ENCODE peak calls at places on chromosomes 12 and 14, in four cellular contexts. One of them, this sample, is unnamed.

GRCh38 chr14:104148433-104149277 is 10.3 kb downstream of the KIF26A start:
- DNase-seq in hepatocyte: no peak
- DNase-seq in K562: no peak
- DNase-seq in cardiac fibroblast: no peak
- DNase-seq in this sample: no peak

GRCh38 chr12:68960162-68960501 is 27.2 kb upstream of the CPM start:
- DNase-seq in cardiac fibroblast: peak; percentile 67
- DNase-seq in hepatocyte: no peak
- DNase-seq in K562: no peak
- DNase-seq in this sample: no peak

GRCh38 chr12:49507139-49507538 is 31.7 kb upstream of the KCNH3 start:
- DNase-seq in K562: no peak
- DNase-seq in cardiac fibroblast: peak; percentile 93
- DNase-seq in hepatocyte: no peak
- DNase-seq in this sample: no peak

GRCh38 chr12:115337693-115338543 is 653.9 kb upstream of the TBX3 start:
- DNase-seq in cardiac fibroblast: peak; percentile 80
- DNase-seq in K562: peak; percentile 2
- DNase-seq in hepatocyte: peak; percentile 62
- DNase-seq in this sample: no peak

GRCh38 chr14:28751467-28752058 is 15.0 kb upstream of the FOXG1 start:
- DNase-seq in K562: peak; percentile 66
- DNase-seq in hepatocyte: peak; percentile 80
- DNase-seq in cardiac fibroblast: peak; percentile 71
- DNase-seq in this sample: no peak

GRCh38 chr12:115972241-115972640 is 305.3 kb downstream of the MED13L start:
- DNase-seq in K562: no peak
- DNase-seq in hepatocyte: no peak
- DNase-seq in cardiac fibroblast: no peak
- DNase-seq in this sample: no peak

GRCh38 chr14:103692159-103692558 is 23.1 kb downstream of the XRCC3 start:
- DNase-seq in K562: no peak
- DNase-seq in hepatocyte: no peak
- DNase-seq in cardiac fibroblast: no peak
- DNase-seq in this sample: no peak

GRCh38 chr12:10179871-10180270 is 1.0 kb downstream of the TMEM52B start:
- DNase-seq in K562: no peak
- DNase-seq in cardiac fibroblast: no peak
- DNase-seq in hepatocyte: no peak
- DNase-seq in this sample: no peak

GRCh38 chr12:100504820-100505219 is 31.2 kb downstream of the NR1H4 start:
- DNase-seq in cardiac fibroblast: no peak
- DNase-seq in K562: no peak
- DNase-seq in hepatocyte: peak; percentile 63
- DNase-seq in this sample: no peak

GRCh38 chr12:98332626-98333025 is 182.8 kb upstream of the TMPO start:
- DNase-seq in hepatocyte: no peak
- DNase-seq in K562: no peak
- DNase-seq in cardiac fibroblast: no peak
- DNase-seq in this sample: no peak

GRCh38 chr14:38992067-38992835 is 110.8 kb downstream of the SEC23A start:
- DNase-seq in cardiac fibroblast: peak; percentile 27
- DNase-seq in hepatocyte: no peak
- DNase-seq in K562: no peak
- DNase-seq in this sample: no peak

GRCh38 chr14:29548948-29549370 is 378.7 kb downstream of the PRKD1 start:
- DNase-seq in K562: peak; percentile 59
- DNase-seq in hepatocyte: peak; percentile 69
- DNase-seq in cardiac fibroblast: peak; percentile 84
- DNase-seq in this sample: peak; percentile 16

GRCh38 chr12:22234561-22234960 is 99.9 kb downstream of the ST8SIA1 start:
- DNase-seq in K562: no peak
- DNase-seq in cardiac fibroblast: peak; percentile 46
- DNase-seq in hepatocyte: no peak
- DNase-seq in this sample: no peak

GRCh38 chr14:49653508-49653907 is 18.5 kb upstream of the DNAAF2 start:
- DNase-seq in cardiac fibroblast: no peak
- DNase-seq in hepatocyte: no peak
- DNase-seq in K562: no peak
- DNase-seq in this sample: no peak

GRCh38 chr14:49860988-49861387 is 8.4 kb upstream of the NEMF start:
- DNase-seq in hepatocyte: no peak
- DNase-seq in cardiac fibroblast: no peak
- DNase-seq in K562: no peak
- DNase-seq in this sample: no peak

GRCh38 chr12:66269757-66270383 is 32.4 kb upstream of the HELB start:
- DNase-seq in cardiac fibroblast: peak; percentile 72
- DNase-seq in hepatocyte: peak; percentile 60
- DNase-seq in K562: peak; percentile 36
- DNase-seq in this sample: no peak

GRCh38 chr14:86055512-86055911 is 525.6 kb downstream of the FLRT2 start:
- DNase-seq in K562: no peak
- DNase-seq in cardiac fibroblast: peak; percentile 3
- DNase-seq in hepatocyte: no peak
- DNase-seq in this sample: no peak
- TF ChIP-seq CTCF in K562: no peak
- TF ChIP-seq CTCF in cardiac fibroblast: no peak
- TF ChIP-seq CTCF in hepatocyte: peak; percentile 13
- TF ChIP-seq CTCF in this sample: peak; percentile 35

GRCh38 chr12:113396828-113397496 is 6.7 kb downstream of the SDS start:
- DNase-seq in hepatocyte: no peak
- DNase-seq in cardiac fibroblast: no peak
- DNase-seq in K562: no peak
- DNase-seq in this sample: no peak

GRCh38 chr12:113396200-113396599 is 7.5 kb downstream of the SDS start:
- DNase-seq in hepatocyte: no peak
- DNase-seq in K562: no peak
- DNase-seq in cardiac fibroblast: no peak
- DNase-seq in this sample: no peak

GRCh38 chr12:113397497-113398197 is 6.0 kb downstream of the SDS start:
- DNase-seq in cardiac fibroblast: no peak
- DNase-seq in hepatocyte: no peak
- DNase-seq in K562: no peak
- DNase-seq in this sample: no peak

GRCh38 chr12:113392988-113393579 is 10.6 kb downstream of the SDS start:
- DNase-seq in cardiac fibroblast: peak; percentile 31
- DNase-seq in hepatocyte: no peak
- DNase-seq in K562: peak; percentile 89
- DNase-seq in this sample: no peak

DNA sequence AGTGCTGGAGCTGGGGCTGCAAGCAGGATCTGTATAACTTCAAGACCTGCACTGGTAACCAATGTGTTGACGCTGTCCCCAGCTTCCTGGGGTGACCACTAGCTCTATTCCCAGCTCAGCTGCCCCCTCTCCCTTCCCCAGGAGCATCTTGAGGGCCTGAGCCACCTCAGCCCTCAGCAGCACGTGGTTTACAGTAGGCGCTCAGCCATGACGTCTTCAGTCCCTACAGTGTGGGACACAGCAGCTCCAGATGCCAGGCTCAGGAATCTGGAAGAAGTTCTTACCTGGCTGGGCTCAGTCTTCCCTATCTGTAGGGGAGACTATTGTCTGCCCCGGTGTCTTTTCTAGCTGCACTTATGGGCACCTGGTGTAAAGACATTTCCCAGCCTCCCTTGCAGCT is 8.6 kb downstream of the SDS start:
- DNase-seq in K562: no peak
- DNase-seq in cardiac fibroblast: no peak
- DNase-seq in hepatocyte: no peak
- DNase-seq in this sample: no peak
- TF ChIP-seq CTCF in K562: no peak
- TF ChIP-seq CTCF in cardiac fibroblast: no peak
- TF ChIP-seq CTCF in hepatocyte: no peak
- TF ChIP-seq CTCF in this sample: no peak

GRCh38 chr12:122988612-122989442 is 8.3 kb downstream of the ARL6IP4 start:
- DNase-seq in cardiac fibroblast: no peak
- DNase-seq in K562: no peak
- DNase-seq in hepatocyte: no peak
- DNase-seq in this sample: no peak
- TF ChIP-seq CTCF in cardiac fibroblast: no peak
- TF ChIP-seq CTCF in K562: no peak
- TF ChIP-seq CTCF in hepatocyte: no peak
- TF ChIP-seq CTCF in this sample: no peak

DNA sequence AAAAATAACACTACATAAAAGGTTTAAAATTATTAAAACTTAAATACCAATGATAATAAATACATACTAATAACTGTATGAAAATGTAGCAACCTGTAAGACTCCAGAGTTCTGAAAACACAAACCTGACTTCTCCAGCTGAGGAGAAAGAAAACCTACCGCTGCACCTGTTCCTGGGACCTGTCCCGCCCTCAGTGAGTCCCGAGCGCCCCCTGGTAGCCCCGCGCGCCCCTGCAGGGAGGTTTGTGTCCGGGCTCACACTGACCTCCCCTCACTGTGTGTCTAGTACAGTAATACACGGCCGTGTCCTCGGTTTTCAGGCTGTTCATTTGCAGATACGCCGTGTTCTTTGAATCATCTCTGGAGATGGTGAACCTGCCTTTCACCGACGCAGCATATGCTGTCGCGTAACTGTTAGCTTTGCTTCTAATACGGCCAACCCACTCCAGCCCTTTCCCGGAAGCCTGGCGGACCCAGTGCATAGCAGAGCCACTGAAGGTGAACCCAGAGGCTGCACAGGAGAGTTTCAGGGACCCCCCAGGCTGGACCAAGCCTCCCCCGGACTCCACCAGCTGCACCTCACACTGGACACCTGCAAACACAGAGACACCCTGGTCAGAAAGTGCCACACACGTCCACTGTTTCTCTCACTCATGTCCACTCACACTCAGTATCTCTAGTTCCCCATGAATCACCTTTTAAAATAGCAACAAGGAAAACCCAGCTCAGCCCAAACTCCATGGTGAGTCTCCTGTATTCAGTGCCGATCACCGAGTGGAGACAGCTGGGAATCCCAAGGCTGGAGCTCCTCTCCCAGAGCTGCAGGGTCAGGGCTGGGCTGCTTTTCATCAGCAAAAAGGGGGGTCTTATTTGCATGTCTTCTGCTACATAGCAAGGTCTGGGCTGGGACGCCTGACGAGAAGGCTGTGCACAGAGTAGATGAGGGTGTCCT is 1276.3 kb downstream of the TMEM121 start:
- DNase-seq in K562: peak; percentile 4
- DNase-seq in hepatocyte: no peak
- DNase-seq in cardiac fibroblast: no peak
- DNase-seq in this sample: no peak
- TF ChIP-seq CTCF in K562: no peak
- TF ChIP-seq CTCF in hepatocyte: no peak
- TF ChIP-seq CTCF in cardiac fibroblast: no peak
- TF ChIP-seq CTCF in this sample: no peak

GRCh38 chr14:95452176-95452889 is 64.1 kb downstream of the SYNE3 start:
- DNase-seq in hepatocyte: no peak
- DNase-seq in cardiac fibroblast: peak; percentile 20
- DNase-seq in K562: peak; percentile 21
- DNase-seq in this sample: no peak
- TF ChIP-seq CTCF in hepatocyte: peak; percentile 12
- TF ChIP-seq CTCF in cardiac fibroblast: peak; percentile 49
- TF ChIP-seq CTCF in K562: peak; percentile 60
- TF ChIP-seq CTCF in this sample: peak; percentile 34

DNA sequence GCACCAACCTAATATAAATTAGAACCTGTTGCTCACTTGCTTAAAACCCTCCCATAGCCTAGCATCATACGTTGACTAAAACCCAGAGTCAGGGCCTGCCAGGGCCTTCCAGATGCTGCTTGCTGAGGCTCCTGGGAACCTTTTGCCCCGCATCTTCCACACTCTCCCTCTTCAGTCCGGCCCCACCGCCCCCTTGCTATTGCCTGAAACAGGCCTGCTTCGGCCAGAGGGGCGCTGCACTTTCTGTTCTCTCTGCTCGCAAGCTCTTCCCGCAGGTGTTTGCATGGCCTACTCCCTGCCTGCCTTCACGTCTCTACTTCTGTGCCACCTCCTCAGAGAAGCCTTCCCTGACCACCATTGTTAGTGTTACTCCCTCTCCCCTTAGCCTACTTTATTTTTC is 13.7 kb upstream of the TCTN2 start:
- DNase-seq in K562: no peak
- DNase-seq in hepatocyte: no peak
- DNase-seq in cardiac fibroblast: no peak
- DNase-seq in this sample: no peak
- TF ChIP-seq CTCF in K562: no peak
- TF ChIP-seq CTCF in hepatocyte: no peak
- TF ChIP-seq CTCF in cardiac fibroblast: no peak
- TF ChIP-seq CTCF in this sample: no peak

This sample was measured in D721Med.